ENCODE peak calls at places on chromosomes 13 and 19, in five cellular contexts. L is HFFc6, T is thoracic aorta, N is mucosa of descending colon, D is uterus. G is an unnamed sample.

GRCh38 chr13:41905600-41906254 is 55.2 kb downstream of the VWA8 start:
- DNase-seq in D (no peak), L (peak), T (no peak), N (no peak), G (peak)

GRCh38 chr19:2043269-2043641 is 7.8 kb downstream of the MKNK2 start:
- DNase-seq in L (no peak), N (peak), T (no peak), D (peak), G (no peak)

GRCh38 chr13:79312456-79312855 is 93.6 kb downstream of the RBM26 start:
- DNase-seq in T (no peak), D (no peak), L (no peak), N (no peak), G (no peak)

GRCh38 chr19:19997656-19998268 is 41.5 kb downstream of the ZNF682 start:
- DNase-seq in L (no peak), D (no peak), N (no peak), T (no peak), G (no peak)

GRCh38 chr13:79775830-79776229 is 294.9 kb downstream of the NDFIP2 start:
- DNase-seq in N (no peak), T (no peak), L (peak), D (no peak), G (peak)

GRCh38 chr13:49370390-49370789 is 73.5 kb downstream of the CAB39L start:
- DNase-seq in T (no peak), D (no peak), N (no peak), L (no peak), G (no peak)

GRCh38 chr13:29664591-29664990 is 69.1 kb upstream of the SLC7A1 start:
- DNase-seq in L (no peak), D (no peak), N (no peak), T (no peak), G (no peak)

GRCh38 chr13:71712988-71713653 is 153.9 kb downstream of the DACH1 start:
- DNase-seq in T (no peak), L (no peak), D (no peak), N (no peak), G (no peak)

GRCh38 chr19:34244611-34245299 is 9.6 kb upstream of the GARRE1 start:
- DNase-seq in N (no peak), T (no peak), D (no peak), L (no peak), G (no peak)

GRCh38 chr19:42028304-42029216 is 34.5 kb upstream of the ATP1A3 start:
- DNase-seq in T (no peak), L (no peak), N (no peak), D (no peak), G (no peak)

GRCh38 chr13:29496241-29496712 is 99.2 kb downstream of the SLC7A1 start:
- DNase-seq in L (no peak), T (no peak), N (no peak), D (peak), G (no peak)

GRCh38 chr19:14002571-14003278 is 3.4 kb downstream of the RFX1 start:
- DNase-seq in L (no peak), D (no peak), N (peak), T (no peak), G (no peak)

GRCh38 chr19:6476896-6477431 is 4.6 kb downstream of the DENND1C start:
- DNase-seq in L (no peak), N (no peak), D (no peak), T (no peak), G (no peak)

GRCh38 chr13:96053003-96053703 is at the start of gene UGGT2:
- DNase-seq in T (peak), L (peak), D (peak), N (peak), G (peak)

GRCh38 chr19:16330368-16330801 is 5.8 kb downstream of the KLF2 start:
- DNase-seq in D (peak), N (peak), L (peak), T (peak), G (no peak)

GRCh38 chr13:37495046-37495445 is 103.5 kb downstream of the POSTN start:
- DNase-seq in D (no peak), N (no peak), L (peak), T (no peak), G (no peak)

GRCh38 chr19:33201473-33201872 is 7.3 kb downstream of the LRP3 start:
- DNase-seq in N (no peak), T (no peak), D (no peak), L (no peak), G (no peak)

GRCh38 chr13:99357149-99357596 is 50.0 kb upstream of the GPR183 start:
- DNase-seq in D (no peak), N (no peak), L (peak), T (no peak), G (peak)

GRCh38 chr13:39777527-39778061 is 122.1 kb downstream of the COG6 start:
- DNase-seq in T (no peak), L (peak), D (no peak), N (no peak), G (peak)

GRCh38 chr13:28652002-28652401 is 6.9 kb upstream of the POMP start:
- DNase-seq in N (no peak), T (no peak), L (no peak), D (no peak), G (no peak)

GRCh38 chr13:31090921-31091624 is 70.6 kb downstream of the HSPH1 start:
- DNase-seq in T (no peak), L (no peak), N (no peak), D (no peak), G (no peak)

GRCh38 chr19:39112338-39112890 is 13.2 kb upstream of the PAK4 start:
- DNase-seq in T (no peak), D (no peak), N (no peak), L (no peak), G (no peak)

GRCh38 chr13:73300718-73301425 is 242.1 kb downstream of the KLF5 start:
- DNase-seq in D (no peak), T (no peak), L (no peak), N (no peak), G (no peak)

GRCh38 chr13:74758188-74758587 is 624.0 kb upstream of the KLF12 start:
- DNase-seq in D (no peak), L (no peak), N (no peak), T (no peak), G (no peak)

GRCh38 chr13:111383591-111384440 is 63.4 kb downstream of the TEX29 start:
- DNase-seq in D (no peak), T (no peak), L (no peak), N (no peak), G (no peak)

GRCh38 chr13:29582171-29582570 is 13.3 kb downstream of the SLC7A1 start:
- DNase-seq in D (no peak), T (no peak), L (no peak), N (peak), G (no peak)

GRCh38 chr13:99981115-99982020 is at the start of gene ZIC2:
- DNase-seq in T (no peak), N (no peak), D (no peak), L (peak), G (no peak)

GRCh38 chr19:38482496-38482895 is 49.0 kb downstream of the RYR1 start:
- DNase-seq in N (no peak), T (no peak), L (no peak), D (no peak), G (no peak)

GRCh38 chr19:1237754-1238372 is at the start of gene CBARP:
- DNase-seq in N (no peak), L (no peak), D (peak), T (no peak), G (no peak)

GRCh38 chr13:40069173-40070044 is 413.9 kb downstream of the COG6 start:
- DNase-seq in N (no peak), T (peak), L (peak), D (peak), G (peak)

GRCh38 chr13:108957369-108958012 is 328.1 kb downstream of the MYO16 start:
- DNase-seq in T (no peak), L (peak), N (no peak), D (no peak), G (peak)

GRCh38 chr19:41192574-41193419 is at the start of gene CYP2S1:
- DNase-seq in T (no peak), N (peak), D (no peak), L (no peak), G (no peak)

GRCh38 chr19:33368074-33368864 is 5.2 kb upstream of the CEBPG start:
- DNase-seq in T (no peak), L (peak), N (no peak), D (no peak), G (no peak)

GRCh38 chr19:38932425-38933179 is 1.9 kb downstream of the MRPS12 start:
- DNase-seq in T (no peak), D (no peak), N (peak), L (no peak), G (no peak)

DNA sequence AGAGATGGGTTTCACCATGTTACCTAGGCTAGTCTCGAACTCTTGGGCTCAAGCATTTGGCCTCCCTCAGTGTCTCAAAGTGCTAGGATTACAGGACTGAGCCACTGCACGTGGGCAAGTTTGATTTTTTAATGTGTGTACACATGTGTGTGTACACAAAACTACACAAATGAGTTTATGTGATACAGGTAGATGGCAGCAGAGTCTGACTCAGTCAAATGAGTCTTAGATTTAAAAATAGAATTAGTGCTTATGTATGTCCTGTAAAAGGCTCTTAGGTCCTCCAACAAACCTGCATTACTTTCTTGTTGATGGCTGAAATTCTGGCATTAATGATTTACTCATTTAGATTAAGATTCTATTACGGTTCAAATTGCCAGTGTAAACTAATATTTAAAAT is 293.7 kb downstream of the PCDH17 start:
- DNase-seq in T (no peak), D (no peak), N (no peak), L (no peak), G (no peak)
- TF ChIP-seq CTCF in T (no peak), D (no peak), N (no peak), L (no peak), G (no peak)

GRCh38 chr19:55777528-55777927 is 8.6 kb downstream of the RFPL4AL1 start:
- DNase-seq in T (no peak), L (no peak), D (no peak), N (no peak), G (no peak)
- TF ChIP-seq CTCF in T (no peak), L (peak), D (no peak), N (no peak), G (no peak)

GRCh38 chr13:36475468-36475867 is 43.2 kb downstream of the CCNA1 start:
- DNase-seq in N (no peak), D (no peak), T (no peak), L (no peak), G (no peak)
- TF ChIP-seq CTCF in N (no peak), D (no peak), T (no peak), L (no peak), G (no peak)

GRCh38 chr13:101647760-101648159 is 195.3 kb downstream of the ITGBL1 start:
- DNase-seq in L (no peak), N (no peak), D (no peak), T (no peak), G (no peak)
- TF ChIP-seq CTCF in L (no peak), N (no peak), D (no peak), T (no peak), G (no peak)

GRCh38 chr19:12788682-12789097 is 2.6 kb upstream of the JUNB start:
- DNase-seq in L (no peak), D (peak), N (peak), T (no peak), G (no peak)
- TF ChIP-seq CTCF in L (no peak), D (no peak), N (no peak), T (no peak), G (no peak)

GRCh38 chr19:37309834-37310575 is 60.9 kb upstream of the ZNF527 start:
- DNase-seq in N (no peak), L (no peak), D (no peak), T (no peak), G (no peak)
- TF ChIP-seq CTCF in N (no peak), L (no peak), D (no peak), T (no peak), G (no peak)

GRCh38 chr19:50859849-50860248 is 5.1 kb downstream of the KLK3 start:
- DNase-seq in N (no peak), T (no peak), L (no peak), D (no peak), G (no peak)

GRCh38 chr19:50857366-50857765 is 2.7 kb downstream of the KLK3 start:
- DNase-seq in T (no peak), L (no peak), N (no peak), D (no peak), G (no peak)

GRCh38 chr19:50858896-50859295 is 4.2 kb downstream of the KLK3 start:
- DNase-seq in L (no peak), D (no peak), N (peak), T (no peak), G (no peak)

GRCh38 chr19:50861025-50861424 is 6.3 kb downstream of the KLK3 start:
- DNase-seq in T (no peak), D (no peak), N (no peak), L (no peak), G (no peak)

DNA sequence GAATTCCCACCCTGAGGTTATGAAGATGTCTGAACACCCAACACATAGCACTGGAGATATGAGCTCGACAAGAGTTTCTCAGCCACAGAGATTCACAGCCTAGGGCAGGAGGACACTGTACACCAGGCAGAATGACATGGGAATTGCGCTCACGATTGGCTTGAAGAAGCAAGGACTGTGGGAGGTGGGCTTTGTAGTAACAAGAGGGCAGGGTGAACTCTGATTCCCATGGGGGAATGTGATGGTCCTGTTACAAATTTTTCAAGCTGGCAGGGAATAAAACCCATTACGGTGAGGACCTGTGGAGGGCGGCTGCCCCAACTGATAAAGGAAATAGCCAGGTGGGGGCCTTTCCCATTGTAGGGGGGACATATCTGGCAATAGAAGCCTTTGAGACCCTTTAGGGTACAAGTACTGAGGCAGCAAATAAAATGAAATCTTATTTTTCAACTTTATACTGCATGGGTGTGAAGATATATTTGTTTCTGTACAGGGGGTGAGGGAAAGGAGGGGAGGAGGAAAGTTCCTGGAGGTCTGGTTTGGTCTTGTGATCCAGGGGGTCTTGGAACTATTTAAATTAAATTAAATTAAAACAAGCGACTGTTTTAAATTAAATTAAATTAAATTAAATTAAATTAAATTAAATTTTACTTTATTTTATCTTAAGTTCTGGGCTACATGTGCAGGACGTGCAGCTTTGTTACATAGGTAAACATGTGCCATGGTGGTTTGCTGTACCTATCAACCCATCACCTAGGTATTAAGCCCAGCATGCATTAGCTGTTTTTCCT is 7.0 kb downstream of the KLK3 start:
- DNase-seq in L (no peak), D (no peak), N (no peak), T (no peak), G (no peak)
- TF ChIP-seq CTCF in L (no peak), D (no peak), N (no peak), T (no peak), G (no peak)

DNA sequence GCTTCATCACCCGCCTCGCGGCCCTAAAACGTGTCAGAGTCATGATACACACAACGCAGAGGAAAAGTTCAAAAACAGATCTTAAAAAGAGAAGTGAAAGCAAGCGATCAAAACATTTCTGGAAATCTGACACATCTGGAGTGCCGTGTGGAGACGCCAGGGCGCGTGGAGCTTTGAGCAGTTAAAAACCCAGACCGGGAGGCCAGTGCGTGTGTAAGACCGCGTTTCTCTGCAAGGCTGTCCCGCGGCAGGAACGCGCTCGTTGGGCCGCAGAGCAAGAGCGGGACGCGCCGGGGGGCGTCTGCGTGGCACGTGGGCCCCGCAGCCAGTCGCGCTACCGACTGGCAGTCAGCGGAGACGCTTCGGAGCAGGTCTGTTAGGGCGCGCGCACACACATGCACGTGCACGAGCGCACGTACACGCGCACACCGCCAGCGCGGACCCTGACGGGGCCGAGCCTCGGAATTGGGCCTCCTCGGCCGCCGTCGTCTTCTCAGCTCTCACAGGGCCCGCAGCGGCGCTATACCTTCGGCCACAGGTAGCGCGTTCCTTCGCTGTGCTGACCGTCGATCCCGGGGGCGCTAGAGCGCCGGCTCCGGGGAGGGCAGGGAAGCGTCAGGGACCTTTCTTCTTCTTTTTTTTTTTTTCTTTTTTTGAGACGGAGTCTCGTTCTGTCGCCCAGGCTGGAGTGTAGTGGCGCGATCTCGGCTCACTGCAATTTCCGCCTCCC is 35.8 kb downstream of the RNF6 start:
- DNase-seq in L (peak), T (peak), D (peak), N (peak), G (peak)
- TF ChIP-seq CTCF in L (peak), T (peak), D (peak), N (peak), G (peak)

GRCh38 chr13:114034481-114034891 is 60.6 kb upstream of the C13orf46 start:
- DNase-seq in L (no peak), D (no peak), N (no peak), T (no peak), G (no peak)
- TF ChIP-seq CTCF in L (no peak), D (no peak), N (no peak), T (no peak), G (no peak)

G was measured in AG09319.